ENCODE peak calls at places on chromosome 1, in eight cellular contexts. U is fibroblast of lung; H is SJSA1; G is thyroid gland; D is pancreas; J is neuronal stem cell; C is transverse colon; A is CD8-positive, alpha-beta memory T cell. S is an unnamed sample. For H3K4me1, the result is how much of the 10 kb centered on the place peaks cover.

GRCh38 chr1:92037400-92037799 is 7.6 kb downstream of the EPHX4 start:
- DNase-seq in A (no peak), G (no peak), H (no peak), U (peak), C (no peak), D (no peak), J (no peak), S (no peak)

GRCh38 chr1:166032901-166033371 is 133.9 kb downstream of the FAM78B start:
- DNase-seq in U (no peak), D (peak), G (peak), A (no peak), J (no peak), C (no peak), H (no peak), S (no peak)

GRCh38 chr1:159970932-159971342 is 16.9 kb upstream of the SLAMF9 start:
- DNase-seq in H (no peak), J (no peak), A (no peak), C (peak), D (peak), U (no peak), G (no peak), S (no peak)

GRCh38 chr1:41650176-41650519 is 165.7 kb upstream of the EDN2 start:
- DNase-seq in A (no peak), D (no peak), C (no peak), U (peak), G (peak), H (no peak), J (no peak), S (no peak)

GRCh38 chr1:178862416-178862815 is 8.5 kb downstream of the ANGPTL1 start:
- DNase-seq in C (no peak), U (no peak), J (no peak), A (no peak), D (no peak), G (no peak), H (no peak), S (no peak)

GRCh38 chr1:119974013-119974412 is 77.7 kb upstream of the ADAM30 start:
- DNase-seq in A (no peak), H (no peak), G (no peak), J (no peak), D (no peak), U (no peak), C (no peak), S (no peak)

GRCh38 chr1:89781494-89782126 is 39.2 kb upstream of the LRRC8D start:
- DNase-seq in C (no peak), A (peak), H (no peak), J (no peak), U (peak), G (no peak), D (no peak), S (no peak)

GRCh38 chr1:181044449-181044966 is 10.7 kb downstream of the MR1 start:
- DNase-seq in C (peak), A (peak), H (no peak), D (no peak), U (no peak), G (peak), J (no peak), S (no peak)

GRCh38 chr1:210631399-210631798 is 302.7 kb downstream of the HHAT start:
- DNase-seq in D (no peak), J (no peak), H (no peak), G (no peak), C (no peak), A (no peak), U (no peak), S (no peak)

GRCh38 chr1:208203848-208204609 is 40.2 kb downstream of the PLXNA2 start:
- DNase-seq in D (no peak), G (no peak), C (no peak), J (no peak), H (peak), A (no peak), U (peak), S (no peak)

GRCh38 chr1:29630756-29631155 is 394.4 kb downstream of the PTPRU start:
- DNase-seq in U (no peak), H (no peak), G (no peak), J (no peak), C (no peak), D (no peak), A (no peak), S (no peak)

DNA sequence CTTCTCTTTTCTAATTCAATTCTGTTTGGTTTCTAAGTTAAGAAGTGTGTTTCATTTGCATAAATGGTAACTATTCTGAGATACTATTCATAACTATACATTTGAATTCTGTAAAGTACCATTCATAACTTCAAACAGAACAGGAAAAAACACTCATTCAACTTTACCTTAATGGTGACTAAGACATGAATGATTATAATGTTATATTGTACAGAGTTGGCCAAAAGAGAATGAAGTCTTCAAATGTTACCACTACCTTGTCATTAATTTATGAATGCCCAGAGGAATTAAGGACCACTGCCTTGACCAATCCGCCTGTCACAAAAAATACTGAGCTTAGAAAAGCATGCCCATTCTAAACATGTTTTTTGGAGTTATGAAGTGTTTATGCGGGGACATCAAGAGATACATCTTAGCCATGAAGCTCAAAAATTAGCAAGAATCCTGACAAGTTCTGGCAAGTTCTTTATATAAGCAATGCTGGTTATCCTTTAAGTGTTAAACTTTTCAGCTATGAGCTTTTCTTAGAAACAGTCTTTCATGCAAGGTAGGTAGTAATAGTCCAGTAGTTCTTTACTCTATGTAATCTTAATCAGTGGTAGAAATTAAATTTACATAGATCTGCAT is 7.9 kb downstream of the WASF2 start:
- DNase-seq in J (no peak), C (no peak), H (no peak), U (no peak), A (no peak), G (no peak), D (no peak), S (no peak)
- H3K4me3 ChIP-seq in J (no peak), C (no peak), H (no peak), U (no peak), A (no peak), G (no peak), D (no peak), S (no peak)

GRCh38 chr1:203553501-203553900 is 59.5 kb downstream of the OPTC start:
- DNase-seq in A (no peak), C (no peak), G (peak), U (no peak), H (no peak), D (no peak), J (no peak), S (no peak)
- H3K4me1 ChIP-seq in A (under half), C (under half), G (under half), U (under half), H (under half), D (under half), J (under half), S (under half)

GRCh38 chr1:6010554-6010953 is 18.3 kb upstream of the NPHP4 start:
- DNase-seq in H (no peak), U (no peak), J (no peak), G (no peak), C (no peak), D (no peak), A (no peak), S (peak)
- H3K27ac ChIP-seq in H (no peak), U (no peak), J (no peak), G (no peak), C (no peak), D (no peak), A (no peak), S (no peak)

DNA sequence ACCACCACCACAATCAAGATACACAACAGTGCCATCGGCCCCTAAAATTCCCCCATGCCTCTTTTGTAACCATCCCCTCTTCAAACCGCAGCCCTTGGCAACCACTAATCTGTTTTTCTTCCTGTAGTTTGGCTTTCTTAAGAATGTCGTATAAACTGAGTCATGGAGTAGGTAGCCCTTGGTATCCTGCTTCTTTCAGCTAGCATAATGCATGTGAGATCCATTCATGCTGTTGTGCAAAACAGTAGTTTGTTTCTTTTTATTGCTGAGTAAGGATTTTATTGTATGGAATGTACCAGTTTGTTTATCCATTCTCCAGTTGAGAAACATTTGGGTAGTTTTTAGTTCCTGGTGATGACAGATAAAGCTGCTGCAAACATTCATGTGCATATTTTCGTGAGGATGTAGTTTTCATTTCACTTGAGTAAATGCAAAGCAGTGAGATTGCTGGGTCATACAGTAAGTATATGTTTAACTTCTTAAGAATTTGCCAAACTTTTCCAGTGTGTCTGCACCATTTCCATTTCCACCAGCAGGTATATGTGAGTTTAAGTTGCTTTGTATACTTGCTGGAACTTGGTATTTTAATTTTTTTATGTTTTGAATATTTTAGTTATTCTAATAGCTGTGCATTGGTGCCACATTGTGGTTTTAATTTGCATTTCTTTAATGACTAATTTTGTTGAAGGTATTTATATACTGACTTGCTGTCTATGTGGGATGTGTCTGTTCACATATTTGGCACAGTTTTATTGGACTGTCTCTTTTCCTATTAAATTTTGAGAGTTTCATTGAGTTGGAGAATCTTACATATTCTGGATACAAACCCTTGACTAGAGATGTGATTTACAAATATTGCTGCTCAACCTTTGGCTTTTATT is 148.4 kb upstream of the MAP1LC3C start:
- DNase-seq in A (no peak), U (peak), D (no peak), G (no peak), H (peak), J (no peak), C (no peak), S (no peak)
- H3K4me3 ChIP-seq in A (no peak), U (no peak), D (no peak), G (no peak), H (no peak), J (no peak), C (no peak), S (no peak)

GRCh38 chr1:2279882-2280281 is 51.8 kb downstream of the SKI start:
- DNase-seq in A (no peak), G (no peak), D (no peak), U (no peak), H (no peak), C (no peak), J (no peak), S (no peak)
- H3K4me1 ChIP-seq in A (under half), G (half or more), D (under half), U (under half), H (under half), C (half or more), J (under half), S (under half)

DNA sequence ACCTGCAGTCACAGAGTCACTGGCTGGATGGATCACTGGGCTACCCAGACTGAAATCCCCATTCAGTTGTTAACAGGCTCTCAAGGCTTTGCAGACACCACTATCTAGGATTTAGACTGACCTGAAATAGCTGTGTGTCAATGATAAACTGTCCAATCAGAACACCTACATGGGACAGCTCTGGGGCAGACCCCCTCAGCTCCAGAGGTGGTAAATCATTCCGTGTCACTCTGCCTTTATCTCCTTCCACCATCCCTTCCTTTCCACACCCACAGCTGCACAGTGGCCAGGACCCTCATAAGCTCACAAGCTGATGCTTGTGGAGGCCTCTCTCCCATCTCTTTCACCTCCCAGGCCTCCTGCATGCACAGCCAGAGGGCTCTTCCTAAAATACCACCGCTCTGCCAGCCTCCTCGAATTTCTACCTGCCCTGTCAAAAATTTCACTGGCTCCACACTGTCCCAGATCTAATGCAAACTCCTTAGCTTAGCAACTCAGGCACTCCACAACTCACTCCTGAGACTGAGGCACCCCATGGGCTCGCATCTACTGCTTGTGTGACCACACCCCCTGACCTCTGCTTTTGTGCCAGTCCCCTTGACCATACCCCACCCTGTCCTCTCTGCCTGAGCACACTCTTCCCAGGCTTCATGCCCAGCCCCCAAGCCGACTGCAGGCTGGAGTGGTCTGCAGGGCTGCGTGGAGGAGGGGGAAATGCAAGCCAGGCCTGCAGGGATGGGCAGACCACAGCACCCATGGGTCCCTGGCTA is 5.8 kb downstream of the CAPZB start:
- DNase-seq in H (no peak), C (no peak), A (no peak), D (no peak), J (no peak), G (peak), U (no peak), S (no peak)
- H3K27ac ChIP-seq in H (no peak), C (peak), A (no peak), D (no peak), J (no peak), G (no peak), U (no peak), S (no peak)

GRCh38 chr1:1322952-1323351 is 1.5 kb downstream of the INTS11 start:
- DNase-seq in H (no peak), D (no peak), A (no peak), C (no peak), J (no peak), G (no peak), U (no peak), S (no peak)
- H3K4me3 ChIP-seq in H (no peak), D (peak), A (no peak), C (no peak), J (no peak), G (no peak), U (peak), S (no peak)